ENCODE peak calls at places on chromosomes 3 and 15, in nine cellular contexts. R is thoracic aorta, D is cardiac fibroblast, B is fibroblast of pulmonary artery, M is fibroblast of lung, N is ovary, E is epithelial cell of esophagus, C is astrocyte of the spinal cord, S is MM.1S. Z is an unnamed sample.

GRCh38 chr3:49415931-49416601 is 3.8 kb downstream of the TCTA start:
- DNase-seq in R (no peak), D (no peak), B (no peak), M (no peak), N (no peak), E (peak), C (no peak), S (peak), Z (no peak)

GRCh38 chr15:100131321-100132224 is 210.2 kb downstream of the ADAMTS17 start:
- DNase-seq in R (no peak), D (peak), B (peak), M (peak), N (no peak), E (peak), C (peak), S (peak), Z (peak)

GRCh38 chr15:44096596-44096995 is 98.5 kb downstream of the FRMD5 start:
- DNase-seq in R (no peak), D (no peak), B (no peak), M (peak), N (no peak), E (no peak), C (no peak), S (no peak), Z (no peak)

GRCh38 chr3:40267940-40268707 is 41.4 kb upstream of the EIF1B start:
- DNase-seq in R (no peak), D (no peak), B (no peak), M (no peak), N (no peak), E (peak), C (no peak), S (no peak), Z (no peak)

GRCh38 chr15:71106802-71107500 is 8.3 kb upstream of the THSD4 start:
- DNase-seq in R (no peak), D (no peak), B (no peak), M (no peak), N (no peak), E (peak), C (peak), S (peak), Z (no peak)

GRCh38 chr15:92672102-92672501 is 16.5 kb upstream of the FAM174B start:
- DNase-seq in R (no peak), D (no peak), B (no peak), M (no peak), N (no peak), E (no peak), C (no peak), S (no peak), Z (no peak)

GRCh38 chr3:161927131-161927530 is 430.5 kb downstream of the OTOL1 start:
- DNase-seq in R (no peak), D (peak), B (no peak), M (no peak), N (no peak), E (no peak), C (no peak), S (no peak), Z (no peak)

GRCh38 chr3:71893702-71894479 is 108.9 kb upstream of the PROK2 start:
- DNase-seq in R (no peak), D (no peak), B (no peak), M (no peak), N (no peak), E (peak), C (no peak), S (no peak), Z (no peak)

GRCh38 chr3:4584537-4585249 is 91.5 kb downstream of the ITPR1 start:
- DNase-seq in R (no peak), D (peak), B (peak), M (peak), N (peak), E (no peak), C (peak), S (no peak), Z (peak)

GRCh38 chr15:73601449-73602425 is 31.5 kb downstream of the NPTN start:
- DNase-seq in R (no peak), D (peak), B (peak), M (peak), N (peak), E (peak), C (peak), S (no peak), Z (peak)

GRCh38 chr15:45539680-45540079 is 17.1 kb upstream of the SLC30A4 start:
- DNase-seq in R (no peak), D (no peak), B (no peak), M (no peak), N (no peak), E (peak), C (no peak), S (no peak), Z (no peak)

GRCh38 chr3:78632925-78633324 is 1134.9 kb downstream of the ROBO1 start:
- DNase-seq in R (no peak), D (no peak), B (no peak), M (no peak), N (no peak), E (no peak), C (no peak), S (no peak), Z (no peak)

GRCh38 chr3:14124223-14124614 is 451 bp downstream of the CHCHD4 start:
- DNase-seq in R (no peak), D (peak), B (peak), M (peak), N (no peak), E (peak), C (no peak), S (peak), Z (peak)

GRCh38 chr15:92074646-92075045 is 221.1 kb downstream of the SLCO3A1 start:
- DNase-seq in R (peak), D (peak), B (peak), M (no peak), N (no peak), E (peak), C (peak), S (no peak), Z (no peak)

GRCh38 chr15:81087121-81087520 is 46.9 kb upstream of the CFAP161 start:
- DNase-seq in R (no peak), D (peak), B (peak), M (peak), N (no peak), E (no peak), C (no peak), S (no peak), Z (no peak)

GRCh38 chr3:167941234-167941995 is 154.3 kb downstream of the GOLIM4 start:
- DNase-seq in R (no peak), D (peak), B (peak), M (peak), N (no peak), E (peak), C (peak), S (no peak), Z (peak)

GRCh38 chr15:95259513-95259912 is 1028.2 kb downstream of the MCTP2 start:
- DNase-seq in R (peak), D (peak), B (peak), M (peak), N (peak), E (peak), C (peak), S (peak), Z (peak)
- H3K4me3 ChIP-seq in R (peak), D (no peak), B (no peak), M (no peak), N (no peak), E (no peak), C (no peak), S (no peak), Z (no peak)

GRCh38 chr15:39921274-39921638 is 1.2 kb upstream of the GPR176 start:
- DNase-seq in R (no peak), D (no peak), B (no peak), M (no peak), N (no peak), E (no peak), C (no peak), S (no peak), Z (no peak)

GRCh38 chr15:39918688-39919385 is 1.2 kb downstream of the GPR176 start:
- DNase-seq in R (no peak), D (peak), B (peak), M (peak), N (no peak), E (peak), C (peak), S (no peak), Z (no peak)

GRCh38 chr15:39919740-39920509 is at the start of gene GPR176:
- DNase-seq in R (peak), D (peak), B (peak), M (peak), N (no peak), E (peak), C (peak), S (no peak), Z (peak)

GRCh38 chr15:39919396-39919739 is 698 bp downstream of the GPR176 start:
- DNase-seq in R (no peak), D (no peak), B (no peak), M (no peak), N (no peak), E (no peak), C (no peak), S (no peak), Z (no peak)

GRCh38 chr15:39920510-39921273 is 626 bp upstream of the GPR176 start:
- DNase-seq in R (peak), D (peak), B (peak), M (peak), N (peak), E (peak), C (peak), S (peak), Z (peak)
- TF ChIP-seq CTCF in R (no peak), D (no peak), B (no peak), M (no peak), N (no peak), E (no peak), C (no peak), S (no peak), Z (no peak)

DNA sequence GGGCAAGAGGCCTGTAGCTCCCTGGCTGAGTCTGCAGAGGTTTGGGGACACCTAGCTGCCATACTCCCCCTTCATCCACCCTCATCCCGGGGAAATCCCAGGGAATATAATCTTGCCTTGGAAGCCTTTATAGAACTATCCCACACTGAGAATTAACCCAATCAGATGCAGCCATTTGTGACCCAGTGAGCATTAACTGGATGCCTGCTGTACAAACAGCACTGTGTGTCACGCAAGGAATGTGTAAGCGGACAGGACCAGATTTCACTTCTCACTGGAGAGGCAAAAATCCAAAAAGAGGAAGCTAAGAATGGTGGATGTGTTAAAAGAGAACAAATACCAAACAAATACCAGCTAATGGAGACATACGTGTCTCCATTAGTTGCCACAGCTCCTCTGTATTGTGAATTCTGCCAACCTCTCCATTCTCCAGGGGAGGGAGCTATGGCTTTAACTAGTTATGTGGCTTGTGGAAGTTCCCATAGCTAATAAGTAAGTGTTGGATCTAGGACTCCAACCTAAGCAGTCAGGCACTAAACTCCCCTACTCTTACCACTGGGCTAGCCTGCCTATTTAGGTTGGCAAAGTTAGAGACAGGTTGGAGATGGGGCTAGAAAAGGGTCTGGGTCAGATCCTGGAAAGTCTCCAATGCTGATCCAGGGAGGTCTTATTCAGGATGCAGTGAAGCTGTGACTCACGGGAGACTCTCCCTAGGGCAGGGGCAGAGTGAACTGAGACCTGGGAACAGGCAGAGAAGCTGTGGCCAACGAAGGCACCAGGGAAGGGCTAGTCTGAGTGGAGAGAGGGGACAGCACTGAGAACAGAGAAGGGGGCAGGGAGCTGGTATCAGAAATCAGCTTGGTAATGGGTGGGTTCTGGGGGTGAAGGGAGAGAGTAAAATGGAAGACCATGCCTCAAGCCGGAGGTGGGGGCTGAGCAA is 2.5 kb downstream of the LTF start:
- DNase-seq in R (no peak), D (peak), B (peak), M (peak), N (no peak), E (peak), C (no peak), S (no peak), Z (no peak)
- H3K4me3 ChIP-seq in R (no peak), D (no peak), B (no peak), M (no peak), N (no peak), E (no peak), C (no peak), S (no peak), Z (no peak)

DNA sequence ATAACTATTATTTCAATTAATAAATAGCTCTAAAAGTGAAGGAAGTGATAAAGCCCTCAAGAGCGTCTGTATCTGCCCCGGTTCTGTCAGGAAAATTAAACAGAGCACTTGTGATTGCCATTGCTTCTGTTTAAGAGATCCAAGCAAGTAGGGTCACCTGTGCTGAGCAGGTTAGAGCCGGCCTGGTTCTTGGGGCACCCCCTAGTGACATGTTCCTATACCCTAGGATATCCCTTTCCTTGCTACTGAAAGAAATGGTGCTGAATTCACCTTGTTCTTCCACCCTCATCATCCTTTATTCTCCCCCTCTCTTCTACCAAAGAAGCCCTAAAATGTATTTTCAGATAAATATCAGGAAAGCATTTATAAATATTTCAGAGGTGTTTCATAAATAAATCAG is 323.5 kb downstream of the RORA start:
- DNase-seq in R (no peak), D (no peak), B (no peak), M (no peak), N (no peak), E (peak), C (no peak), S (peak), Z (no peak)
- TF ChIP-seq CTCF in R (no peak), D (no peak), B (no peak), M (no peak), N (no peak), E (peak), C (no peak), S (peak), Z (no peak)

DNA sequence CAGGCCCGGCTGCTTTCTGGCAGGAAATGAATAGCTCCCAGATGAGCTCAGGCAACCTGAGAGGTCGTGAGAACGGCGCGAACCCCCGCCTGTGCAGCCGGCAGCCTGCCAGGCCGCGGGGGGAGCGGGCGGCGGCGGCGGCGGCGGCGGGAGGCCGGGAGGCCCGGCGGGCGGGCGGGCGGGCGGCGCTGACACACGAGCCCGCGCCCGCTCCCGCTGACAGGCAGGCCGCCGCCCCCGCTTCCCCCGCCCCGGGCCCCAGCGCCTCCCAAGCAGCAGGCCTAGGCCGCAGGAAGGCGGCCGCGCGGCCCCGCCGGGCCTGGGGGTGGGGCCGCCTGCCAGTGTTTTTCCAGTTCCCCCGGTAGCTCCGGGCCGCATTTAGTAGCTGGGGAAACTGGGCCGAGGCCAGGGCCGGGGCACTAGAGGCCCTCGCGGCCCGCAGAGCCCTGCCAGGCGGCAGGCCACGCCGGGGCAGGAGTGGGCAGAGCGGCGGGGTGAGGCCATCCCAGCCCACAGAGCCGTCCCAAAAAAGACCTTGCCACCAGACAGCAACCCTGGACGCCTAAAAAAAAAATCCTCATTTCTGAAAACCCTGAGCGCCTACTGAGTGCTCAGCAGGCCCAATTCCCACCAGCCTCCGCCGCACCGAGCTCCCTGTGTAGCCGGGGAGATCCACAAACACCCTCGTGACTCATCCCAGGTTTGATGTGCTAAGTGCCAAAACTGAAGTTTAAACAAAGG is 5.6 kb downstream of the HES1 start:
- DNase-seq in R (peak), D (peak), B (peak), M (peak), N (peak), E (peak), C (peak), S (peak), Z (peak)
- H3K4me3 ChIP-seq in R (peak), D (peak), B (peak), M (peak), N (peak), E (peak), C (no peak), S (peak), Z (peak)

Z was measured in testis.